ENCODE peak calls at places on chromosomes 7 and 10, in five cellular contexts. L is GF-D8, I is cardiac muscle cell, S is esophagus squamous epithelium, F is fibroblast of mammary gland. C is an unnamed sample.

GRCh38 chr7:84204655-84205054 is 10.1 kb upstream of the SEMA3A start:
- DNase-seq in L (no peak), I (no peak), S (no peak), F (peak), C (no peak)

GRCh38 chr10:45473126-45473525 is 99.1 kb downstream of the ALOX5 start:
- DNase-seq in L (no peak), I (no peak), S (no peak), F (no peak), C (no peak)

GRCh38 chr10:21534611-21535493 is 820 bp downstream of the MLLT10 start:
- DNase-seq in L (no peak), I (peak), S (no peak), F (peak), C (peak)

GRCh38 chr10:107727762-107728317 is 563.3 kb upstream of the SORCS1 start:
- DNase-seq in L (no peak), I (no peak), S (no peak), F (peak), C (no peak)

GRCh38 chr10:102398172-102399020 is 2.9 kb downstream of the NFKB2 start:
- DNase-seq in L (no peak), I (no peak), S (no peak), F (no peak), C (no peak)

GRCh38 chr10:48197236-48197899 is 77.1 kb downstream of the FRMPD2 start:
- DNase-seq in L (no peak), I (no peak), S (no peak), F (no peak), C (no peak)

GRCh38 chr10:82932426-82932825 is 1057.4 kb downstream of the NRG3 start:
- DNase-seq in L (no peak), I (no peak), S (no peak), F (no peak), C (no peak)

GRCh38 chr7:42115795-42116194 is 121.2 kb downstream of the GLI3 start:
- DNase-seq in L (no peak), I (no peak), S (no peak), F (no peak), C (no peak)

GRCh38 chr10:71395621-71396020 is 1.1 kb upstream of the CDH23 start:
- DNase-seq in L (no peak), I (no peak), S (no peak), F (no peak), C (no peak)

GRCh38 chr10:80685355-80685754 is 147.7 kb downstream of the SH2D4B start:
- DNase-seq in L (no peak), I (no peak), S (no peak), F (no peak), C (no peak)

GRCh38 chr10:78779339-78779955 is 289.3 kb upstream of the ZMIZ1 start:
- DNase-seq in L (no peak), I (no peak), S (no peak), F (no peak), C (no peak)

GRCh38 chr10:90777614-90778013 is 80.2 kb downstream of the HTR7 start:
- DNase-seq in L (no peak), I (no peak), S (no peak), F (peak), C (no peak)

GRCh38 chr10:86139066-86139657 is 227.4 kb downstream of the GRID1 start:
- DNase-seq in L (no peak), I (peak), S (no peak), F (no peak), C (no peak)

GRCh38 chr7:131015131-131015954 is 281.3 kb upstream of the KLF14 start:
- DNase-seq in L (no peak), I (no peak), S (no peak), F (peak), C (no peak)

GRCh38 chr10:25604591-25604990 is 329.4 kb upstream of the MYO3A start:
- DNase-seq in L (no peak), I (no peak), S (no peak), F (no peak), C (no peak)

GRCh38 chr10:34171957-34172527 is 643.1 kb downstream of the PARD3 start:
- DNase-seq in L (no peak), I (no peak), S (no peak), F (peak), C (no peak)

GRCh38 chr7:145269418-145270161 is 433.7 kb upstream of the TPK1 start:
- DNase-seq in L (no peak), I (no peak), S (no peak), F (no peak), C (no peak)

GRCh38 chr10:13809447-13809846 is 222.7 kb downstream of the PRPF18 start:
- DNase-seq in L (no peak), I (peak), S (no peak), F (no peak), C (no peak)

GRCh38 chr10:59350558-59350957 is 11.8 kb downstream of the FAM13C start:
- DNase-seq in L (no peak), I (no peak), S (no peak), F (no peak), C (no peak)

GRCh38 chr7:144390481-144390880 is 13.0 kb downstream of the NOBOX start:
- DNase-seq in L (no peak), I (no peak), S (no peak), F (no peak), C (no peak)

GRCh38 chr7:46391215-46391614 is 470.1 kb upstream of the IGFBP3 start:
- DNase-seq in L (no peak), I (no peak), S (no peak), F (peak), C (no peak)

GRCh38 chr7:44489955-44490350 is 505 bp downstream of the NUDCD3 start:
- DNase-seq in L (peak), I (no peak), S (no peak), F (peak), C (no peak)

GRCh38 chr7:34107306-34107705 is 202.0 kb downstream of the BMPER start:
- DNase-seq in L (no peak), I (no peak), S (no peak), F (peak), C (no peak)